ENCODE peak calls at places on chromosomes 6 and 20, in five cellular contexts. H is astrocyte of the hippocampus; X is activated CD4-positive, alpha-beta T cell treated with anti-CD3 and anti-CD28 coated beads for 36 hours; D is heart left ventricle; O is non-pigmented ciliary epithelial cell. P is an unnamed sample.

GRCh38 chr6:159217595-159218275 is 48.5 kb downstream of the FNDC1 start:
- DNase-seq in H (peak), X (peak), D (no peak), O (peak), P (peak)

GRCh38 chr6:35757461-35758123 is 18.8 kb upstream of the CLPSL2 start:
- DNase-seq in H (peak), X (peak), D (no peak), O (peak), P (no peak)

GRCh38 chr20:15675151-15675550 is 898.1 kb downstream of the KIF16B start:
- DNase-seq in H (no peak), X (no peak), D (no peak), O (no peak), P (no peak)

GRCh38 chr6:111113731-111114438 is 26.6 kb downstream of the SLC16A10 start:
- DNase-seq in H (peak), X (peak), D (peak), O (peak), P (no peak)

GRCh38 chr20:53384392-53384791 is 209.2 kb downstream of the ZNF217 start:
- DNase-seq in H (no peak), X (no peak), D (no peak), O (no peak), P (no peak)

GRCh38 chr6:168428052-168428829 is 12.7 kb upstream of the SMOC2 start:
- DNase-seq in H (no peak), X (no peak), D (no peak), O (no peak), P (no peak)

GRCh38 chr6:7726416-7727149 is 684 bp downstream of the BMP6 start:
- DNase-seq in H (peak), X (peak), D (no peak), O (no peak), P (no peak)

GRCh38 chr6:117509021-117509420 is 26.5 kb downstream of the DCBLD1 start:
- DNase-seq in H (no peak), X (no peak), D (no peak), O (no peak), P (no peak)

GRCh38 chr20:47204008-47204745 is 152.3 kb downstream of the ZMYND8 start:
- DNase-seq in H (peak), X (no peak), D (no peak), O (peak), P (no peak)

GRCh38 chr6:114712129-114712662 is 369.4 kb upstream of the HS3ST5 start:
- DNase-seq in H (no peak), X (no peak), D (no peak), O (no peak), P (no peak)

GRCh38 chr6:43020847-43021246 is 576 bp upstream of the RRP36 start:
- DNase-seq in H (no peak), X (no peak), D (no peak), O (no peak), P (no peak)

GRCh38 chr6:168088161-168089106 is 9.4 kb upstream of the FRMD1 start:
- DNase-seq in H (peak), X (no peak), D (peak), O (peak), P (no peak)

GRCh38 chr20:45269754-45270270 is 15.4 kb upstream of the SLPI start:
- DNase-seq in H (no peak), X (no peak), D (no peak), O (no peak), P (no peak)

GRCh38 chr6:64290867-64291266 is 655.3 kb downstream of the PHF3 start:
- DNase-seq in H (peak), X (no peak), D (no peak), O (no peak), P (no peak)

GRCh38 chr6:75843401-75843800 is 94.4 kb downstream of the MYO6 start:
- DNase-seq in H (no peak), X (no peak), D (no peak), O (no peak), P (no peak)

GRCh38 chr20:4014031-4014474 is 1.3 kb downstream of the RNF24 start:
- DNase-seq in H (peak), X (peak), D (peak), O (peak), P (peak)

P was measured in lung.